ENCODE peak calls at places on chromosomes 12 and 14, in eight cellular contexts. One of them, this sample, is unnamed.

GRCh38 chr14:61466905-61467280 is 145.5 kb downstream of the PRKCH start:
- DNase-seq in A549: no peak
- DNase-seq in cardiac fibroblast: no peak
- DNase-seq in pancreas: no peak
- DNase-seq in kidney epithelial cell: no peak
- DNase-seq in BJ: no peak
- DNase-seq in colonic mucosa: no peak
- DNase-seq in right lobe of liver: no peak
- DNase-seq in this sample: no peak

GRCh38 chr14:99605299-99605961 is 1.4 kb upstream of the CCDC85C start:
- DNase-seq in A549: peak
- DNase-seq in cardiac fibroblast: peak
- DNase-seq in pancreas: peak
- DNase-seq in kidney epithelial cell: no peak
- DNase-seq in BJ: no peak
- DNase-seq in colonic mucosa: peak
- DNase-seq in right lobe of liver: peak
- DNase-seq in this sample: peak

GRCh38 chr12:132171293-132171967 is 27.2 kb downstream of the NOC4L start:
- DNase-seq in A549: no peak
- DNase-seq in cardiac fibroblast: no peak
- DNase-seq in pancreas: no peak
- DNase-seq in kidney epithelial cell: no peak
- DNase-seq in BJ: no peak
- DNase-seq in colonic mucosa: no peak
- DNase-seq in right lobe of liver: no peak
- DNase-seq in this sample: no peak

GRCh38 chr14:48325486-48325885 is 650.1 kb upstream of the MDGA2 start:
- DNase-seq in A549: no peak
- DNase-seq in cardiac fibroblast: no peak
- DNase-seq in pancreas: no peak
- DNase-seq in kidney epithelial cell: peak
- DNase-seq in BJ: no peak
- DNase-seq in colonic mucosa: no peak
- DNase-seq in right lobe of liver: no peak
- DNase-seq in this sample: peak

GRCh38 chr12:41521872-41522379 is 333.8 kb downstream of the PDZRN4 start:
- DNase-seq in A549: no peak
- DNase-seq in cardiac fibroblast: peak
- DNase-seq in pancreas: no peak
- DNase-seq in kidney epithelial cell: peak
- DNase-seq in BJ: peak
- DNase-seq in colonic mucosa: no peak
- DNase-seq in right lobe of liver: no peak
- DNase-seq in this sample: peak

GRCh38 chr12:57104292-57104910 is 6.8 kb downstream of the STAT6 start:
- DNase-seq in A549: no peak
- DNase-seq in cardiac fibroblast: no peak
- DNase-seq in pancreas: no peak
- DNase-seq in kidney epithelial cell: no peak
- DNase-seq in BJ: no peak
- DNase-seq in colonic mucosa: no peak
- DNase-seq in right lobe of liver: no peak
- DNase-seq in this sample: no peak

GRCh38 chr12:119808441-119808840 is 68.7 kb downstream of the CIT start:
- DNase-seq in A549: no peak
- DNase-seq in cardiac fibroblast: no peak
- DNase-seq in pancreas: no peak
- DNase-seq in kidney epithelial cell: no peak
- DNase-seq in BJ: no peak
- DNase-seq in colonic mucosa: no peak
- DNase-seq in right lobe of liver: no peak
- DNase-seq in this sample: peak

GRCh38 chr14:104280902-104281767 is 142.7 kb downstream of the KIF26A start:
- DNase-seq in A549: no peak
- DNase-seq in cardiac fibroblast: no peak
- DNase-seq in pancreas: peak
- DNase-seq in kidney epithelial cell: no peak
- DNase-seq in BJ: no peak
- DNase-seq in colonic mucosa: no peak
- DNase-seq in right lobe of liver: peak
- DNase-seq in this sample: no peak

GRCh38 chr12:954736-955135 is 5.2 kb upstream of the RAD52 start:
- DNase-seq in A549: no peak
- DNase-seq in cardiac fibroblast: no peak
- DNase-seq in pancreas: no peak
- DNase-seq in kidney epithelial cell: no peak
- DNase-seq in BJ: peak
- DNase-seq in colonic mucosa: no peak
- DNase-seq in right lobe of liver: no peak
- DNase-seq in this sample: no peak

GRCh38 chr12:3655331-3655900 is 97.5 kb downstream of the CRACR2A start:
- DNase-seq in A549: peak
- DNase-seq in cardiac fibroblast: peak
- DNase-seq in pancreas: no peak
- DNase-seq in kidney epithelial cell: no peak
- DNase-seq in BJ: no peak
- DNase-seq in colonic mucosa: no peak
- DNase-seq in right lobe of liver: no peak
- DNase-seq in this sample: peak

GRCh38 chr12:102549691-102550090 is 69.3 kb upstream of the IGF1 start:
- DNase-seq in A549: no peak
- DNase-seq in cardiac fibroblast: no peak
- DNase-seq in pancreas: no peak
- DNase-seq in kidney epithelial cell: no peak
- DNase-seq in BJ: no peak
- DNase-seq in colonic mucosa: no peak
- DNase-seq in right lobe of liver: no peak
- DNase-seq in this sample: no peak

GRCh38 chr14:69879175-69880047 is at the start of gene SMOC1:
- DNase-seq in A549: peak
- DNase-seq in cardiac fibroblast: peak
- DNase-seq in pancreas: peak
- DNase-seq in kidney epithelial cell: no peak
- DNase-seq in BJ: no peak
- DNase-seq in colonic mucosa: peak
- DNase-seq in right lobe of liver: peak
- DNase-seq in this sample: peak

GRCh38 chr14:105421723-105422615 is 2.3 kb downstream of the MTA1 start:
- DNase-seq in A549: no peak
- DNase-seq in cardiac fibroblast: no peak
- DNase-seq in pancreas: peak
- DNase-seq in kidney epithelial cell: no peak
- DNase-seq in BJ: no peak
- DNase-seq in colonic mucosa: no peak
- DNase-seq in right lobe of liver: no peak
- DNase-seq in this sample: no peak

GRCh38 chr12:9961106-9961505 is 10.1 kb upstream of the CLEC12A start:
- DNase-seq in A549: no peak
- DNase-seq in cardiac fibroblast: no peak
- DNase-seq in pancreas: no peak
- DNase-seq in kidney epithelial cell: no peak
- DNase-seq in BJ: no peak
- DNase-seq in colonic mucosa: no peak
- DNase-seq in right lobe of liver: no peak
- DNase-seq in this sample: no peak

GRCh38 chr12:70828391-70828790 is 92.1 kb downstream of the PTPRR start:
- DNase-seq in A549: no peak
- DNase-seq in cardiac fibroblast: peak
- DNase-seq in pancreas: no peak
- DNase-seq in kidney epithelial cell: no peak
- DNase-seq in BJ: no peak
- DNase-seq in colonic mucosa: no peak
- DNase-seq in right lobe of liver: no peak
- DNase-seq in this sample: no peak

GRCh38 chr12:14408208-14408607 is 42.7 kb downstream of the ATF7IP start:
- DNase-seq in A549: no peak
- DNase-seq in cardiac fibroblast: peak
- DNase-seq in pancreas: no peak
- DNase-seq in kidney epithelial cell: no peak
- DNase-seq in BJ: no peak
- DNase-seq in colonic mucosa: no peak
- DNase-seq in right lobe of liver: no peak
- DNase-seq in this sample: no peak

GRCh38 chr14:60622210-60622919 is 26.9 kb downstream of the SIX1 start:
- DNase-seq in A549: no peak
- DNase-seq in cardiac fibroblast: peak
- DNase-seq in pancreas: no peak
- DNase-seq in kidney epithelial cell: no peak
- DNase-seq in BJ: no peak
- DNase-seq in colonic mucosa: no peak
- DNase-seq in right lobe of liver: no peak
- DNase-seq in this sample: no peak

GRCh38 chr14:20331048-20331613 is 1.9 kb downstream of the CCNB1IP1 start:
- DNase-seq in A549: no peak
- DNase-seq in cardiac fibroblast: no peak
- DNase-seq in pancreas: no peak
- DNase-seq in kidney epithelial cell: no peak
- DNase-seq in BJ: no peak
- DNase-seq in colonic mucosa: no peak
- DNase-seq in right lobe of liver: no peak
- DNase-seq in this sample: no peak
- H3K4me3 ChIP-seq in A549: peak
- H3K4me3 ChIP-seq in cardiac fibroblast: no peak
- H3K4me3 ChIP-seq in pancreas: no peak
- H3K4me3 ChIP-seq in kidney epithelial cell: no peak
- H3K4me3 ChIP-seq in BJ: no peak
- H3K4me3 ChIP-seq in colonic mucosa: no peak
- H3K4me3 ChIP-seq in right lobe of liver: peak
- H3K4me3 ChIP-seq in this sample: no peak

GRCh38 chr12:87689196-87689595 is 340.0 kb downstream of the C12orf50 start:
- DNase-seq in A549: no peak
- DNase-seq in cardiac fibroblast: no peak
- DNase-seq in pancreas: no peak
- DNase-seq in kidney epithelial cell: no peak
- DNase-seq in BJ: no peak
- DNase-seq in colonic mucosa: no peak
- DNase-seq in right lobe of liver: no peak
- DNase-seq in this sample: no peak
- TF ChIP-seq CTCF in A549: no peak
- TF ChIP-seq CTCF in cardiac fibroblast: no peak
- TF ChIP-seq CTCF in pancreas: no peak
- TF ChIP-seq CTCF in kidney epithelial cell: no peak
- TF ChIP-seq CTCF in BJ: no peak
- TF ChIP-seq CTCF in colonic mucosa: no peak
- TF ChIP-seq CTCF in right lobe of liver: no peak
- TF ChIP-seq CTCF in this sample: no peak

GRCh38 chr14:80956922-80957321 is 1.5 kb downstream of the TSHR start:
- DNase-seq in A549: no peak
- DNase-seq in cardiac fibroblast: no peak
- DNase-seq in pancreas: no peak
- DNase-seq in kidney epithelial cell: no peak
- DNase-seq in BJ: no peak
- DNase-seq in colonic mucosa: no peak
- DNase-seq in right lobe of liver: no peak
- DNase-seq in this sample: no peak

GRCh38 chr14:80955434-80955939 is at the start of gene TSHR:
- DNase-seq in A549: peak
- DNase-seq in cardiac fibroblast: peak
- DNase-seq in pancreas: peak
- DNase-seq in kidney epithelial cell: no peak
- DNase-seq in BJ: no peak
- DNase-seq in colonic mucosa: no peak
- DNase-seq in right lobe of liver: no peak
- DNase-seq in this sample: no peak

GRCh38 chr14:80958258-80958657 is 2.8 kb downstream of the TSHR start:
- DNase-seq in A549: no peak
- DNase-seq in cardiac fibroblast: no peak
- DNase-seq in pancreas: no peak
- DNase-seq in kidney epithelial cell: no peak
- DNase-seq in BJ: no peak
- DNase-seq in colonic mucosa: no peak
- DNase-seq in right lobe of liver: no peak
- DNase-seq in this sample: no peak

GRCh38 chr14:80956105-80956504 is 684 bp downstream of the TSHR start:
- DNase-seq in A549: no peak
- DNase-seq in cardiac fibroblast: no peak
- DNase-seq in pancreas: no peak
- DNase-seq in kidney epithelial cell: no peak
- DNase-seq in BJ: no peak
- DNase-seq in colonic mucosa: no peak
- DNase-seq in right lobe of liver: no peak
- DNase-seq in this sample: no peak

GRCh38 chr14:80959448-80960006 is 4.1 kb downstream of the TSHR start:
- DNase-seq in A549: no peak
- DNase-seq in cardiac fibroblast: no peak
- DNase-seq in pancreas: no peak
- DNase-seq in kidney epithelial cell: no peak
- DNase-seq in BJ: no peak
- DNase-seq in colonic mucosa: peak
- DNase-seq in right lobe of liver: no peak
- DNase-seq in this sample: no peak
- H3K4me3 ChIP-seq in A549: no peak
- H3K4me3 ChIP-seq in cardiac fibroblast: no peak
- H3K4me3 ChIP-seq in pancreas: no peak
- H3K4me3 ChIP-seq in kidney epithelial cell: no peak
- H3K4me3 ChIP-seq in BJ: no peak
- H3K4me3 ChIP-seq in colonic mucosa: no peak
- H3K4me3 ChIP-seq in right lobe of liver: peak
- H3K4me3 ChIP-seq in this sample: no peak

DNA sequence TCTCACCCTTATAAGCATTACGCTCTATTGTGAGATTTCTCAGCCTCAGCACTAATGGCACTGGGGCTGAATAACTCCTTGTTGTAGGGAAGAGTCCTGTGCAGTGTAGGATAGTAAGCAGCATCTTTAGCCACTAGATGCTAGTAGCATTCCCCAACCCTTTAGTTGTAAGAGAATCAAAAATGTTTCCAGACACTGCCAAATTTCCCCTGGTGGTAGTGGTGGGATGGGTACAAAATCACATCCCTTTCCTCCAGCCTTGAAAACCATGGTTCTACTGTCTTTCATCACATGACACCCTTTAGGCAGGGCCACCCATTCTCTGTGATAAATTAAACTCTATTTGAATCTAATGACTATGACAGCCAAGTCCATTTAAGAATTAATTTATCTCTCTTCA is 199.3 kb downstream of the ANO4 start:
- DNase-seq in A549: no peak
- DNase-seq in cardiac fibroblast: no peak
- DNase-seq in pancreas: no peak
- DNase-seq in kidney epithelial cell: no peak
- DNase-seq in BJ: no peak
- DNase-seq in colonic mucosa: no peak
- DNase-seq in right lobe of liver: no peak
- DNase-seq in this sample: no peak
- TF ChIP-seq CTCF in A549: no peak
- TF ChIP-seq CTCF in cardiac fibroblast: no peak
- TF ChIP-seq CTCF in pancreas: no peak
- TF ChIP-seq CTCF in kidney epithelial cell: no peak
- TF ChIP-seq CTCF in BJ: no peak
- TF ChIP-seq CTCF in colonic mucosa: no peak
- TF ChIP-seq CTCF in right lobe of liver: no peak
- TF ChIP-seq CTCF in this sample: no peak